ENCODE peak calls at places on chromosomes 11 and 22, in ten cellular contexts. A is neural progenitor cell; D is body of pancreas; P is SHP77; V is naive B cell; I is left cardiac atrium; X is activated CD4-positive, alpha-beta T cell treated with anti-CD3 and anti-CD28 coated beads, Interleukin-2, amount 50 U/mL, for 1 hour; E is EL; K is RCC 7860; Q is progenitor cell of endocrine pancreas. M is an unnamed sample.

GRCh38 chr11:74466916-74467885 is at the start of gene KCNE3:
- DNase-seq in E (peak; percentile 22), X (no peak), P (no peak), I (peak; percentile 59), Q (no peak), V (no peak), A (peak; percentile 40), D (peak; percentile 49), K (no peak), M (peak; percentile 67)

GRCh38 chr11:44687310-44687842 is 39.4 kb upstream of the TSPAN18 start:
- DNase-seq in Q (no peak), D (no peak), P (no peak), I (no peak), X (no peak), A (no peak), E (no peak), K (no peak), V (no peak), M (no peak)

GRCh38 chr11:40274017-40274416 is 1185.4 kb downstream of the LRRC4C start:
- DNase-seq in V (no peak), I (no peak), P (no peak), X (no peak), K (peak; percentile 51), D (peak; percentile 19), A (no peak), E (peak; percentile 40), Q (no peak), M (peak; percentile 39)

GRCh38 chr11:118883368-118884071 is at the start of gene CXCR5:
- DNase-seq in I (no peak), V (peak; percentile 89), D (no peak), P (peak; percentile 25), K (peak; percentile 63), A (no peak), Q (no peak), X (peak; percentile 49), E (no peak), M (no peak)

GRCh38 chr11:9219572-9219971 is 45.6 kb downstream of the DENND5A start:
- DNase-seq in K (no peak), Q (no peak), A (no peak), X (no peak), V (no peak), P (no peak), D (no peak), E (peak; percentile 48), I (no peak), M (no peak)

GRCh38 chr11:86497310-86497709 is 122.6 kb downstream of the CCDC81 start:
- DNase-seq in E (peak; percentile 66), A (no peak), D (no peak), Q (no peak), I (no peak), K (peak; percentile 65), V (no peak), X (no peak), P (no peak), M (no peak)

GRCh38 chr11:131077340-131077739 is 161.1 kb upstream of the SNX19 start:
- DNase-seq in I (no peak), V (no peak), X (no peak), P (no peak), Q (no peak), A (no peak), E (peak; percentile 76), K (no peak), D (no peak), M (no peak)

GRCh38 chr22:46366327-46366731 is 30.8 kb downstream of the TRMU start:
- DNase-seq in K (no peak), E (no peak), D (no peak), I (peak; percentile 14), Q (no peak), X (no peak), P (no peak), A (no peak), V (no peak), M (no peak)

GRCh38 chr11:64810891-64811272 is 531 bp upstream of the MEN1 start:
- DNase-seq in X (peak; percentile 28), D (peak; percentile 26), I (no peak), V (no peak), E (no peak), K (no peak), Q (no peak), P (peak; percentile 68), A (peak; percentile 57), M (peak; percentile 42)

GRCh38 chr22:33883961-33884808 is 36.1 kb downstream of the LARGE1 start:
- DNase-seq in I (peak; percentile 43), D (no peak), Q (no peak), A (peak; percentile 24), K (peak; percentile 49), X (no peak), V (no peak), E (no peak), P (no peak), M (no peak)

GRCh38 chr22:25623310-25623734 is 58.8 kb downstream of the GRK3 start:
- DNase-seq in V (no peak), P (no peak), E (no peak), K (no peak), A (no peak), I (no peak), Q (no peak), X (no peak), D (no peak), M (no peak)

GRCh38 chr11:102267602-102268001 is 49.7 kb upstream of the BIRC3 start:
- DNase-seq in D (no peak), X (no peak), I (no peak), K (peak; percentile 32), A (no peak), V (no peak), E (peak; percentile 71), P (no peak), Q (no peak), M (no peak)

GRCh38 chr11:44760917-44761545 is 34.3 kb downstream of the TSPAN18 start:
- DNase-seq in I (peak; percentile 73), X (no peak), E (peak; percentile 84), Q (no peak), A (peak; percentile 94), P (no peak), D (peak; percentile 35), V (no peak), K (peak; percentile 35), M (no peak)

GRCh38 chr11:119509277-119509841 is 86.4 kb upstream of the THY1 start:
- DNase-seq in P (no peak), I (no peak), D (no peak), A (no peak), Q (no peak), E (peak; percentile 79), K (peak; percentile 5), V (no peak), X (no peak), M (no peak)

GRCh38 chr22:20816559-20816958 is 42.1 kb downstream of the PI4KA start:
- DNase-seq in X (no peak), K (no peak), A (no peak), P (no peak), V (no peak), D (no peak), E (no peak), I (no peak), Q (no peak), M (no peak)

GRCh38 chr11:92750794-92751193 is 218.7 kb upstream of the MTNR1B start:
- DNase-seq in X (no peak), I (no peak), E (no peak), D (no peak), K (no peak), P (no peak), A (no peak), V (no peak), Q (no peak), M (no peak)

GRCh38 chr11:91986218-91986617 is 238.4 kb upstream of the FAT3 start:
- DNase-seq in X (no peak), A (peak; percentile 26), V (no peak), I (no peak), D (no peak), Q (no peak), P (no peak), E (no peak), K (no peak), M (no peak)

GRCh38 chr22:23220485-23221350 is 40.4 kb downstream of the BCR start:
- DNase-seq in X (no peak), E (peak; percentile 41), D (no peak), A (no peak), V (peak; percentile 71), P (no peak), K (no peak), Q (no peak), I (peak; percentile 49), M (no peak)

GRCh38 chr11:65316979-65317786 is 2.5 kb downstream of the CDC42EP2 start:
- DNase-seq in A (peak; percentile 69), Q (no peak), V (no peak), P (peak; percentile 42), K (peak; percentile 82), I (peak; percentile 87), X (no peak), D (peak; percentile 54), E (peak; percentile 79), M (peak; percentile 63)

GRCh38 chr22:37632174-37633081 is 7.0 kb upstream of the SH3BP1 start:
- DNase-seq in Q (no peak), X (no peak), I (no peak), D (no peak), E (no peak), V (no peak), A (no peak), K (no peak), P (no peak), M (no peak)

GRCh38 chr11:126450806-126451205 is 95.3 kb downstream of the ST3GAL4 start:
- DNase-seq in E (no peak), I (no peak), K (no peak), A (no peak), V (no peak), D (no peak), Q (no peak), P (no peak), X (no peak), M (no peak)

GRCh38 chr11:12214751-12215150 is 104.4 kb downstream of the MICAL2 start:
- DNase-seq in Q (no peak), A (no peak), D (no peak), E (peak; percentile 51), K (no peak), X (no peak), P (no peak), I (no peak), V (no peak), M (no peak)

GRCh38 chr11:131483453-131483852 is 113.0 kb downstream of the NTM start:
- DNase-seq in P (no peak), E (no peak), X (no peak), V (no peak), K (no peak), Q (no peak), I (no peak), A (peak; percentile 51), D (no peak), M (no peak)

GRCh38 chr11:92527467-92527866 is 302.8 kb downstream of the FAT3 start:
- DNase-seq in I (no peak), X (no peak), K (no peak), D (no peak), A (no peak), E (no peak), P (no peak), Q (no peak), V (no peak), M (no peak)

GRCh38 chr11:59182457-59183151 is 10.7 kb downstream of the DTX4 start:
- DNase-seq in D (peak; percentile 53), Q (no peak), I (no peak), K (no peak), E (no peak), V (peak; percentile 46), X (peak; percentile 17), A (peak; percentile 52), P (no peak), M (no peak)

GRCh38 chr11:129247129-129247528 is 55.0 kb upstream of the ARHGAP32 start:
- DNase-seq in Q (no peak), P (no peak), V (no peak), I (no peak), K (peak; percentile 41), A (no peak), D (no peak), E (peak; percentile 84), X (no peak), M (no peak)

M was measured in testis.